ENCODE peak calls at places on chromosomes 13 and 19, in six cellular contexts. Y, O, F, Q, X and G are unnamed samples.
A peak's percentile ranks its signal among the peaks of the same experiment; 100 is the strongest.

GRCh38 chr13:73248711-73249580 is 190.1 kb downstream of the KLF5 start:
- DNase-seq in Y (no peak), O (peak; percentile 85), F (no peak), Q (peak; percentile 60), X (peak; percentile 24), G (peak; percentile 36)

GRCh38 chr13:58397596-58398387 is 766.2 kb downstream of the PCDH17 start:
- DNase-seq in Y (no peak), O (no peak), F (no peak), Q (no peak), X (no peak), G (no peak)

GRCh38 chr13:43805071-43805468 is 18.3 kb upstream of the ENOX1 start:
- DNase-seq in Y (no peak), O (peak; percentile 94), F (no peak), Q (peak; percentile 26), X (no peak), G (peak; percentile 2)

GRCh38 chr13:39637890-39638289 is 17.6 kb upstream of the COG6 start:
- DNase-seq in Y (no peak), O (no peak), F (no peak), Q (no peak), X (no peak), G (no peak)

GRCh38 chr13:75384881-75385707 is 96.9 kb downstream of the TBC1D4 start:
- DNase-seq in Y (no peak), O (no peak), F (no peak), Q (no peak), X (no peak), G (no peak)

GRCh38 chr13:25886438-25887214 is 165.2 kb downstream of the SHISA2 start:
- DNase-seq in Y (no peak), O (peak; percentile 95), F (no peak), Q (no peak), X (no peak), G (no peak)

GRCh38 chr19:13012690-13013608 is 17.7 kb downstream of the NFIX start:
- DNase-seq in Y (no peak), O (peak; percentile 38), F (peak; percentile 28), Q (peak; percentile 34), X (no peak), G (no peak)

GRCh38 chr13:79933389-79933788 is 407.5 kb downstream of the SPRY2 start:
- DNase-seq in Y (no peak), O (no peak), F (no peak), Q (no peak), X (no peak), G (no peak)

GRCh38 chr13:95235199-95235726 is 66.0 kb downstream of the ABCC4 start:
- DNase-seq in Y (no peak), O (peak; percentile 64), F (no peak), Q (no peak), X (no peak), G (no peak)

GRCh38 chr19:15316498-15316897 is 15.8 kb downstream of the BRD4 start:
- DNase-seq in Y (no peak), O (no peak), F (no peak), Q (no peak), X (no peak), G (no peak)

GRCh38 chr19:37948362-37948761 is 41.4 kb downstream of the SIPA1L3 start:
- DNase-seq in Y (no peak), O (peak; percentile 82), F (no peak), Q (no peak), X (no peak), G (no peak)

GRCh38 chr19:30665449-30665848 is 293.3 kb downstream of the ZNF536 start:
- DNase-seq in Y (no peak), O (no peak), F (no peak), Q (no peak), X (no peak), G (no peak)

GRCh38 chr13:24664726-24665409 is 15.3 kb upstream of the ATP12A start:
- DNase-seq in Y (no peak), O (peak; percentile 49), F (no peak), Q (peak; percentile 31), X (no peak), G (no peak)

GRCh38 chr13:105050696-105051095 is 1484.8 kb downstream of the EFNB2 start:
- DNase-seq in Y (no peak), O (no peak), F (no peak), Q (no peak), X (no peak), G (no peak)

GRCh38 chr13:109973279-109973678 is 186.9 kb upstream of the IRS2 start:
- DNase-seq in Y (no peak), O (no peak), F (no peak), Q (no peak), X (no peak), G (no peak)

GRCh38 chr19:38692458-38693379 is 45.3 kb downstream of the ACTN4 start:
- DNase-seq in Y (no peak), O (no peak), F (no peak), Q (peak; percentile 27), X (no peak), G (peak; percentile 39)

GRCh38 chr13:112688560-112689497 is 1.0 kb upstream of the ATP11A start:
- DNase-seq in Y (peak; percentile 40), O (peak; percentile 18), F (peak; percentile 49), Q (no peak), X (no peak), G (no peak)

GRCh38 chr19:23957660-23958281 is 43.1 kb downstream of the ZNF726 start:
- DNase-seq in Y (no peak), O (peak; percentile 89), F (no peak), Q (peak; percentile 48), X (no peak), G (no peak)

GRCh38 chr19:49830766-49831165 is 12.7 kb downstream of the MED25 start:
- DNase-seq in Y (no peak), O (no peak), F (no peak), Q (no peak), X (no peak), G (no peak)

GRCh38 chr13:49936943-49937273 is 768 bp upstream of the SPRYD7 start:
- DNase-seq in Y (no peak), O (no peak), F (no peak), Q (no peak), X (no peak), G (no peak)

GRCh38 chr13:95050800-95051620 is 250.2 kb downstream of the ABCC4 start:
- DNase-seq in Y (no peak), O (no peak), F (no peak), Q (no peak), X (no peak), G (no peak)

GRCh38 chr13:83943530-83944279 is 61.4 kb upstream of the SLITRK1 start:
- DNase-seq in Y (no peak), O (no peak), F (no peak), Q (no peak), X (no peak), G (no peak)

GRCh38 chr13:91351123-91351522 is 3.6 kb downstream of the MIR17HG start:
- DNase-seq in Y (no peak), O (no peak), F (no peak), Q (no peak), X (no peak), G (no peak)

GRCh38 chr19:3652422-3652821 is 25.8 kb upstream of the CACTIN start:
- DNase-seq in Y (no peak), O (no peak), F (no peak), Q (no peak), X (no peak), G (no peak)

GRCh38 chr13:97322740-97323342 is 100.7 kb downstream of the MBNL2 start:
- DNase-seq in Y (no peak), O (no peak), F (no peak), Q (no peak), X (no peak), G (no peak)

GRCh38 chr19:3161453-3161852 is 17.1 kb upstream of the S1PR4 start:
- DNase-seq in Y (no peak), O (no peak), F (no peak), Q (no peak), X (no peak), G (no peak)

GRCh38 chr13:51919531-51919930 is 57.8 kb downstream of the CCDC70 start:
- DNase-seq in Y (no peak), O (no peak), F (no peak), Q (no peak), X (no peak), G (no peak)

GRCh38 chr19:29946645-29947044 is 4.6 kb downstream of the URI1 start:
- DNase-seq in Y (no peak), O (no peak), F (no peak), Q (no peak), X (no peak), G (no peak)

GRCh38 chr19:34173145-34173956 is 1.0 kb downstream of the LSM14A start:
- DNase-seq in Y (peak; percentile 36), O (peak; percentile 89), F (peak; percentile 2), Q (peak; percentile 70), X (peak; percentile 5), G (peak; percentile 46)

GRCh38 chr13:111213964-111214726 is 99.0 kb downstream of the ARHGEF7 start:
- DNase-seq in Y (no peak), O (peak; percentile 45), F (no peak), Q (no peak), X (no peak), G (no peak)

GRCh38 chr19:1026189-1027019 is at the start of gene CNN2:
- DNase-seq in Y (peak; percentile 81), O (peak; percentile 35), F (peak; percentile 69), Q (peak; percentile 75), X (no peak), G (peak; percentile 82)